ENCODE peak calls at places on chromosome 4, in seven cellular contexts. R is HepG2, H is K562, D is HCT116, S is GM12878, P is SK-N-SH, Y is H1. L is an unnamed sample.

GRCh38 chr4:152707632-152708031 is 27.8 kb upstream of the TMEM154 start:
- DNase-seq in S (no peak), P (no peak), R (no peak), D (no peak), Y (no peak), H (no peak), L (no peak)

GRCh38 chr4:176077561-176077960 is 11.9 kb downstream of the WDR17 start:
- DNase-seq in Y (no peak), H (no peak), D (no peak), R (no peak), S (no peak), P (no peak), L (no peak)

GRCh38 chr4:3248811-3249661 is at the start of gene MSANTD1:
- DNase-seq in S (no peak), Y (no peak), P (peak; percentile 58), H (no peak), D (no peak), R (no peak), L (no peak)

GRCh38 chr4:2071912-2072867 is 13.1 kb downstream of the NAT8L start:
- DNase-seq in S (no peak), P (peak; percentile 63), D (no peak), H (no peak), Y (no peak), R (peak; percentile 82), L (peak; percentile 16)

GRCh38 chr4:10063544-10064300 is 42.4 kb upstream of the SLC2A9 start:
- DNase-seq in D (peak; percentile 13), S (no peak), H (no peak), P (no peak), R (peak; percentile 67), Y (peak; percentile 71), L (peak; percentile 75)

GRCh38 chr4:41510179-41510578 is 27.8 kb upstream of the LIMCH1 start:
- DNase-seq in R (no peak), D (no peak), H (no peak), Y (no peak), S (no peak), P (no peak), L (no peak)

GRCh38 chr4:17807446-17807845 is 3.1 kb downstream of the DCAF16 start:
- DNase-seq in H (no peak), P (no peak), S (no peak), Y (no peak), R (no peak), D (no peak), L (no peak)

GRCh38 chr4:81257021-81257420 is 42.0 kb upstream of the PRKG2 start:
- DNase-seq in P (no peak), R (no peak), S (no peak), Y (no peak), D (no peak), H (no peak), L (no peak)

GRCh38 chr4:100042235-100042634 is 92.2 kb upstream of the H2AZ1 start:
- DNase-seq in S (no peak), D (no peak), Y (no peak), P (no peak), R (no peak), H (no peak), L (no peak)

GRCh38 chr4:163755013-163755412 is 260.5 kb downstream of the TMA16 start:
- DNase-seq in R (no peak), D (no peak), P (no peak), S (peak; percentile 12), Y (no peak), H (no peak), L (no peak)

GRCh38 chr4:52604215-52604614 is 54.9 kb downstream of the USP46 start:
- DNase-seq in D (no peak), H (no peak), P (no peak), R (no peak), Y (no peak), S (no peak), L (peak; percentile 15)

GRCh38 chr4:62548108-62548524 is 1348.0 kb downstream of the ADGRL3 start:
- DNase-seq in R (peak; percentile 2), S (no peak), Y (peak; percentile 27), D (no peak), H (no peak), P (no peak), L (no peak)

GRCh38 chr4:13455411-13455810 is 28.7 kb downstream of the RAB28 start:
- DNase-seq in R (no peak), P (no peak), D (no peak), Y (no peak), H (no peak), S (no peak), L (no peak)

GRCh38 chr4:43316813-43317212 is 424.3 kb downstream of the GRXCR1 start:
- DNase-seq in Y (no peak), D (no peak), R (peak; percentile 1), S (no peak), P (no peak), H (no peak), L (no peak)

GRCh38 chr4:70737409-70737808 is 15.6 kb downstream of the RUFY3 start:
- DNase-seq in D (no peak), P (no peak), R (no peak), S (no peak), Y (no peak), H (no peak), L (no peak)

GRCh38 chr4:70739496-70740337 is 18.0 kb downstream of the RUFY3 start:
- DNase-seq in P (no peak), R (peak; percentile 13), D (no peak), Y (no peak), H (no peak), S (no peak), L (no peak)

GRCh38 chr4:70734168-70734954 is 12.6 kb downstream of the RUFY3 start:
- DNase-seq in D (no peak), S (peak; percentile 74), Y (no peak), P (no peak), H (no peak), R (peak; percentile 12), L (no peak)

GRCh38 chr4:70737006-70737405 is 15.2 kb downstream of the RUFY3 start:
- DNase-seq in D (no peak), S (no peak), H (no peak), Y (no peak), P (no peak), R (no peak), L (no peak)

GRCh38 chr4:70734971-70735370 is 13.2 kb downstream of the RUFY3 start:
- DNase-seq in R (no peak), D (no peak), S (no peak), Y (no peak), H (no peak), P (no peak), L (no peak)
- TF ChIP-seq JUND in R (no peak), D (no peak), S (no peak), Y (no peak), H (no peak), P (no peak), L (no peak)

GRCh38 chr4:181661090-181661489 is 582.1 kb upstream of the TENM3 start:
- DNase-seq in Y (no peak), S (no peak), R (no peak), P (no peak), H (no peak), D (no peak), L (no peak)
- TF ChIP-seq JUND in Y (no peak), S (no peak), R (no peak), P (peak; percentile 52), H (no peak), D (no peak), L (no peak)

GRCh38 chr4:105061136-105061696 is 85.5 kb upstream of the TET2 start:
- DNase-seq in D (peak; percentile 28), Y (peak; percentile 3), S (peak; percentile 85), P (no peak), R (peak; percentile 2), H (peak; percentile 7), L (no peak)

GRCh38 chr4:105058177-105058812 is 88.4 kb upstream of the TET2 start:
- DNase-seq in H (peak; percentile 6), D (peak; percentile 12), Y (no peak), P (no peak), R (no peak), S (peak; percentile 58), L (no peak)

GRCh38 chr4:105061720-105062119 is 85.0 kb upstream of the TET2 start:
- DNase-seq in D (no peak), H (no peak), P (no peak), Y (no peak), R (no peak), S (no peak), L (no peak)

GRCh38 chr4:105059337-105059736 is 87.3 kb upstream of the TET2 start:
- DNase-seq in Y (no peak), H (no peak), S (peak; percentile 90), P (no peak), D (no peak), R (no peak), L (no peak)

GRCh38 chr4:105060628-105061027 is 86.0 kb upstream of the TET2 start:
- DNase-seq in S (peak; percentile 98), H (no peak), Y (no peak), D (no peak), R (no peak), P (no peak), L (no peak)
- TF ChIP-seq JUND in S (peak; percentile 94), H (no peak), Y (no peak), D (no peak), R (no peak), P (no peak), L (no peak)

GRCh38 chr4:106587558-106587957 is 219.0 kb upstream of the GIMD1 start:
- DNase-seq in H (no peak), S (no peak), R (no peak), D (no peak), P (no peak), Y (no peak), L (no peak)
- TF ChIP-seq JUND in H (no peak), S (no peak), R (no peak), D (no peak), P (peak; percentile 49), Y (no peak), L (no peak)

GRCh38 chr4:102494603-102495002 is 6.6 kb upstream of the NFKB1 start:
- DNase-seq in P (no peak), D (no peak), R (no peak), Y (no peak), H (no peak), S (no peak), L (no peak)

GRCh38 chr4:102501176-102501634 is at the start of gene NFKB1:
- DNase-seq in D (no peak), H (peak; percentile 61), Y (no peak), S (peak; percentile 55), R (peak; percentile 54), P (no peak), L (peak; percentile 73)

GRCh38 chr4:102501635-102502382 is 650 bp downstream of the NFKB1 start:
- DNase-seq in P (peak; percentile 84), D (peak; percentile 75), Y (no peak), H (peak; percentile 79), S (peak; percentile 54), R (peak; percentile 73), L (peak; percentile 37)

GRCh38 chr4:102500371-102501175 is 586 bp upstream of the NFKB1 start:
- DNase-seq in R (peak; percentile 24), Y (no peak), S (no peak), H (no peak), P (peak; percentile 73), D (no peak), L (no peak)

GRCh38 chr4:102497986-102498385 is 3.2 kb upstream of the NFKB1 start:
- DNase-seq in H (no peak), D (no peak), R (no peak), P (no peak), S (no peak), Y (no peak), L (no peak)
- TF ChIP-seq JUND in H (no peak), D (no peak), R (no peak), P (no peak), S (no peak), Y (no peak), L (no peak)

L was measured in T47D.